ENCODE peak calls at places on chromosomes 1 and 21, in nine cellular contexts. One of them, this sample, is unnamed.

GRCh38 chr1:227378876-227379554 is 60.7 kb upstream of the CDC42BPA start:
- DNase-seq in colonic mucosa: no peak
- DNase-seq in H1: no peak
- DNase-seq in fibroblast of lung: peak; percentile 62
- DNase-seq in H9: no peak
- DNase-seq in astrocyte: peak; percentile 44
- DNase-seq in endothelial cell of umbilical vein: no peak
- DNase-seq in neuronal stem cell: no peak
- DNase-seq in mesenchymal stem cell: no peak
- DNase-seq in this sample: peak; percentile 63

GRCh38 chr1:117605164-117605810 is 561 bp upstream of the TENT5C start:
- DNase-seq in colonic mucosa: peak; percentile 65
- DNase-seq in H1: no peak
- DNase-seq in fibroblast of lung: peak; percentile 54
- DNase-seq in H9: no peak
- DNase-seq in astrocyte: peak; percentile 44
- DNase-seq in endothelial cell of umbilical vein: no peak
- DNase-seq in neuronal stem cell: no peak
- DNase-seq in mesenchymal stem cell: no peak
- DNase-seq in this sample: no peak

GRCh38 chr1:228236744-228237143 is 28.9 kb downstream of the OBSCN start:
- DNase-seq in colonic mucosa: peak; percentile 60
- DNase-seq in H1: no peak
- DNase-seq in fibroblast of lung: peak; percentile 21
- DNase-seq in H9: peak; percentile 71
- DNase-seq in astrocyte: peak; percentile 10
- DNase-seq in endothelial cell of umbilical vein: peak; percentile 62
- DNase-seq in neuronal stem cell: peak; percentile 15
- DNase-seq in mesenchymal stem cell: peak; percentile 25
- DNase-seq in this sample: peak; percentile 22

GRCh38 chr1:39981957-39982356 is 27.0 kb downstream of the MFSD2A start:
- DNase-seq in colonic mucosa: peak; percentile 27
- DNase-seq in H1: peak; percentile 34
- DNase-seq in fibroblast of lung: peak; percentile 95
- DNase-seq in H9: peak; percentile 39
- DNase-seq in astrocyte: peak; percentile 92
- DNase-seq in endothelial cell of umbilical vein: no peak
- DNase-seq in neuronal stem cell: no peak
- DNase-seq in mesenchymal stem cell: peak; percentile 70
- DNase-seq in this sample: peak; percentile 96

GRCh38 chr1:199857103-199857502 is 170.4 kb upstream of the NR5A2 start:
- DNase-seq in colonic mucosa: no peak
- DNase-seq in H1: no peak
- DNase-seq in fibroblast of lung: peak; percentile 16
- DNase-seq in H9: no peak
- DNase-seq in astrocyte: peak; percentile 7
- DNase-seq in endothelial cell of umbilical vein: no peak
- DNase-seq in neuronal stem cell: no peak
- DNase-seq in mesenchymal stem cell: peak; percentile 50
- DNase-seq in this sample: no peak

GRCh38 chr1:36134805-36135339 is 9.8 kb upstream of the COL8A2 start:
- DNase-seq in colonic mucosa: peak; percentile 58
- DNase-seq in H1: no peak
- DNase-seq in fibroblast of lung: peak; percentile 65
- DNase-seq in H9: peak; percentile 83
- DNase-seq in astrocyte: peak; percentile 47
- DNase-seq in endothelial cell of umbilical vein: peak; percentile 54
- DNase-seq in neuronal stem cell: peak; percentile 65
- DNase-seq in mesenchymal stem cell: peak; percentile 61
- DNase-seq in this sample: peak; percentile 91

GRCh38 chr1:93585059-93585966 is 96.3 kb downstream of the BCAR3 start:
- DNase-seq in colonic mucosa: peak; percentile 98
- DNase-seq in H1: no peak
- DNase-seq in fibroblast of lung: peak; percentile 50
- DNase-seq in H9: no peak
- DNase-seq in astrocyte: no peak
- DNase-seq in endothelial cell of umbilical vein: no peak
- DNase-seq in neuronal stem cell: no peak
- DNase-seq in mesenchymal stem cell: no peak
- DNase-seq in this sample: peak; percentile 82

GRCh38 chr1:62424412-62424811 is 12.4 kb upstream of the USP1 start:
- DNase-seq in colonic mucosa: no peak
- DNase-seq in H1: no peak
- DNase-seq in fibroblast of lung: no peak
- DNase-seq in H9: no peak
- DNase-seq in astrocyte: peak; percentile 18
- DNase-seq in endothelial cell of umbilical vein: no peak
- DNase-seq in neuronal stem cell: no peak
- DNase-seq in mesenchymal stem cell: no peak
- DNase-seq in this sample: no peak

GRCh38 chr1:150572918-150573647 is 6.3 kb downstream of the MCL1 start:
- DNase-seq in colonic mucosa: no peak
- DNase-seq in H1: no peak
- DNase-seq in fibroblast of lung: no peak
- DNase-seq in H9: peak; percentile 41
- DNase-seq in astrocyte: no peak
- DNase-seq in endothelial cell of umbilical vein: no peak
- DNase-seq in neuronal stem cell: no peak
- DNase-seq in mesenchymal stem cell: peak; percentile 86
- DNase-seq in this sample: no peak

GRCh38 chr1:111369645-111370044 is 57.9 kb downstream of the OVGP1 start:
- DNase-seq in colonic mucosa: no peak
- DNase-seq in H1: no peak
- DNase-seq in fibroblast of lung: no peak
- DNase-seq in H9: no peak
- DNase-seq in astrocyte: no peak
- DNase-seq in endothelial cell of umbilical vein: peak; percentile 68
- DNase-seq in neuronal stem cell: no peak
- DNase-seq in mesenchymal stem cell: no peak
- DNase-seq in this sample: no peak

GRCh38 chr1:201709564-201710295 is 119.2 kb upstream of the IPO9 start:
- DNase-seq in colonic mucosa: peak; percentile 78
- DNase-seq in H1: peak; percentile 50
- DNase-seq in fibroblast of lung: peak; percentile 77
- DNase-seq in H9: peak; percentile 84
- DNase-seq in astrocyte: peak; percentile 69
- DNase-seq in endothelial cell of umbilical vein: peak; percentile 67
- DNase-seq in neuronal stem cell: no peak
- DNase-seq in mesenchymal stem cell: peak; percentile 73
- DNase-seq in this sample: peak; percentile 35

GRCh38 chr1:56819393-56819899 is at the start of gene FYB2:
- DNase-seq in colonic mucosa: peak; percentile 45
- DNase-seq in H1: no peak
- DNase-seq in fibroblast of lung: no peak
- DNase-seq in H9: peak; percentile 89
- DNase-seq in astrocyte: no peak
- DNase-seq in endothelial cell of umbilical vein: no peak
- DNase-seq in neuronal stem cell: no peak
- DNase-seq in mesenchymal stem cell: peak; percentile 29
- DNase-seq in this sample: no peak

GRCh38 chr1:203695116-203695515 is 68.5 kb downstream of the ATP2B4 start:
- DNase-seq in colonic mucosa: no peak
- DNase-seq in H1: no peak
- DNase-seq in fibroblast of lung: no peak
- DNase-seq in H9: no peak
- DNase-seq in astrocyte: no peak
- DNase-seq in endothelial cell of umbilical vein: no peak
- DNase-seq in neuronal stem cell: no peak
- DNase-seq in mesenchymal stem cell: no peak
- DNase-seq in this sample: no peak

GRCh38 chr1:203690730-203691129 is 64.1 kb downstream of the ATP2B4 start:
- DNase-seq in colonic mucosa: no peak
- DNase-seq in H1: no peak
- DNase-seq in fibroblast of lung: no peak
- DNase-seq in H9: peak; percentile 47
- DNase-seq in astrocyte: no peak
- DNase-seq in endothelial cell of umbilical vein: no peak
- DNase-seq in neuronal stem cell: no peak
- DNase-seq in mesenchymal stem cell: no peak
- DNase-seq in this sample: peak; percentile 22

GRCh38 chr1:203696673-203697072 is 68.3 kb upstream of the LAX1 start:
- DNase-seq in colonic mucosa: no peak
- DNase-seq in H1: no peak
- DNase-seq in fibroblast of lung: no peak
- DNase-seq in H9: no peak
- DNase-seq in astrocyte: no peak
- DNase-seq in endothelial cell of umbilical vein: no peak
- DNase-seq in neuronal stem cell: no peak
- DNase-seq in mesenchymal stem cell: no peak
- DNase-seq in this sample: no peak

GRCh38 chr1:203692565-203693470 is 66.2 kb downstream of the ATP2B4 start:
- DNase-seq in colonic mucosa: peak; percentile 80
- DNase-seq in H1: no peak
- DNase-seq in fibroblast of lung: peak; percentile 96
- DNase-seq in H9: no peak
- DNase-seq in astrocyte: peak; percentile 96
- DNase-seq in endothelial cell of umbilical vein: peak; percentile 88
- DNase-seq in neuronal stem cell: no peak
- DNase-seq in mesenchymal stem cell: peak; percentile 98
- DNase-seq in this sample: peak; percentile 97

GRCh38 chr1:203691454-203691853 is 64.8 kb downstream of the ATP2B4 start:
- DNase-seq in colonic mucosa: no peak
- DNase-seq in H1: no peak
- DNase-seq in fibroblast of lung: no peak
- DNase-seq in H9: no peak
- DNase-seq in astrocyte: no peak
- DNase-seq in endothelial cell of umbilical vein: no peak
- DNase-seq in neuronal stem cell: no peak
- DNase-seq in mesenchymal stem cell: no peak
- DNase-seq in this sample: no peak
- H3K27me3 ChIP-seq in colonic mucosa: no peaks in the 10 kb centered on the region
- H3K27me3 ChIP-seq in H1: no peaks in the 10 kb centered on the region
- H3K27me3 ChIP-seq in fibroblast of lung: no peaks in the 10 kb centered on the region
- H3K27me3 ChIP-seq in H9: no peaks in the 10 kb centered on the region
- H3K27me3 ChIP-seq in astrocyte: no peaks in the 10 kb centered on the region
- H3K27me3 ChIP-seq in endothelial cell of umbilical vein: no peaks in the 10 kb centered on the region
- H3K27me3 ChIP-seq in neuronal stem cell: no peaks in the 10 kb centered on the region
- H3K27me3 ChIP-seq in mesenchymal stem cell: no peaks in the 10 kb centered on the region
- H3K27me3 ChIP-seq in this sample: no peaks in the 10 kb centered on the region

DNA sequence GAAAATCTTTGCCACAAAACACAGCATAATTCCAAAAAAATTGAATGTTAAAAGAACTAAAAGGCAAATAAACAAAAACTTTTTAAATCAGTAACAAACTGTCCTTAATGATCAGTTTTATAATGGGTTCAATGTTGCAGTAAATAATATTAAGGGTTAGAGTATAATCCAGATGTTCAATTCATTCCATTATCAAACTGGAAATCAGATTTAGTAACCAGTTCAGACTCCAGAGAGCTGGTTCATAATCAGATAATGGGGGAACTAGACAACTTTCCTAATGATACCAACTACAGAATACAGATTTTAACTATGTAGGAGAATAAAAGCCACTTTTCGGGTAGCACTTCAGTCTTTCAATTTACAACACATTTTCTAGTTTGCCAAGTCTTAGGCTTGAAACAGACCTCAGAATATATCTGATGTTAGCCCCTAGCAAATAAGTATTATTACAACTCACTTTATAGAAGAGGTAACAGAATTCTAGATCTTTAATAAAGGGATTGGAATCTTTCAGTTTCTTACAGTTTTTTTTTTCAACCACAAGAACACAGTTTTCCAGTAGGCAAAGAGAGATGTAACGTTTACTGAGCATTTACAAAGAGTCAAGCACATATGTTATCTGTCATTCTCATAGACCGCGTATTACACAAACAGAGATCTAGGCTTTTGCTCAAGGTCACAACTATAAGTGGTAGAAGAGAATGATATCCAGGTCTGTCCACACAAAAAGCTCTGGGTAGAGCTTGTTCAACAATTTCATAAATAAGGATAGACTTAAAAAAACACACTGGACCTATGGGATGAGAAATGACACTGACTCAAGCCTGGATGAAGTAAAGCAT is 1.9 kb upstream of the DCAF6 start:
- DNase-seq in colonic mucosa: no peak
- DNase-seq in H1: no peak
- DNase-seq in fibroblast of lung: peak; percentile 51
- DNase-seq in H9: no peak
- DNase-seq in astrocyte: peak; percentile 41
- DNase-seq in endothelial cell of umbilical vein: peak; percentile 4
- DNase-seq in neuronal stem cell: peak; percentile 4
- DNase-seq in mesenchymal stem cell: peak; percentile 73
- DNase-seq in this sample: no peak
- H3K9ac ChIP-seq in colonic mucosa: peak overlapping the region; percentile 70
- H3K9ac ChIP-seq in H1: no peak overlapping the region
- H3K9ac ChIP-seq in fibroblast of lung: peak overlapping the region; percentile 85
- H3K9ac ChIP-seq in H9: peak overlapping the region; percentile 75
- H3K9ac ChIP-seq in astrocyte: peak overlapping the region; percentile 99
- H3K9ac ChIP-seq in endothelial cell of umbilical vein: peak overlapping the region; percentile 85
- H3K9ac ChIP-seq in neuronal stem cell: no peak overlapping the region
- H3K9ac ChIP-seq in mesenchymal stem cell: peak overlapping the region; percentile 96
- H3K9ac ChIP-seq in this sample: peak overlapping the region; percentile 94

DNA sequence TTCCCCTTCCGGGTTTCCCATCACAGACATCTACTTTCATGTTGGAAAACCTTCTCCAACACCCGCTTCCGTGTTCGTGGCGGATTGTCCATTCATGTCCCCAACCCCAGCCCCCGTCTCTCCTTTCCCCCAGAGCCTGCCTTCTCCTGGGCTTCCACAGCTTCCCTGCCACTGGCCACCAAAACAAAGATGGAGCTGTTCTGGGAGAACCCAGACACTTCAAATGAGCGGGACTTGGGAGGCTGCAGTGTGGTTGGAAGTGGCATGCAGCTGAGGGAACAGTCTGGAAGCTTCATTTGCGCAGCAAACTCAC is 2.8 kb downstream of the EFHD2 start:
- DNase-seq in colonic mucosa: peak; percentile 56
- DNase-seq in H1: no peak
- DNase-seq in fibroblast of lung: no peak
- DNase-seq in H9: no peak
- DNase-seq in astrocyte: no peak
- DNase-seq in endothelial cell of umbilical vein: no peak
- DNase-seq in neuronal stem cell: no peak
- DNase-seq in mesenchymal stem cell: no peak
- DNase-seq in this sample: no peak
- H3K27ac ChIP-seq in colonic mucosa: peak overlapping the region; percentile 76
- H3K27ac ChIP-seq in H1: no peak overlapping the region
- H3K27ac ChIP-seq in fibroblast of lung: no peak overlapping the region
- H3K27ac ChIP-seq in H9: no peak overlapping the region
- H3K27ac ChIP-seq in astrocyte: no peak overlapping the region
- H3K27ac ChIP-seq in endothelial cell of umbilical vein: peak overlapping the region; percentile 40
- H3K27ac ChIP-seq in neuronal stem cell: no peak overlapping the region
- H3K27ac ChIP-seq in mesenchymal stem cell: no peak overlapping the region
- H3K27ac ChIP-seq in this sample: no peak overlapping the region

GRCh38 chr21:42003051-42003461 is 7.1 kb downstream of the ZBTB21 start:
- DNase-seq in colonic mucosa: no peak
- DNase-seq in H1: no peak
- DNase-seq in fibroblast of lung: peak; percentile 73
- DNase-seq in H9: no peak
- DNase-seq in astrocyte: peak; percentile 71
- DNase-seq in endothelial cell of umbilical vein: no peak
- DNase-seq in neuronal stem cell: no peak
- DNase-seq in mesenchymal stem cell: peak; percentile 50
- DNase-seq in this sample: peak; percentile 30
- H3K27me3 ChIP-seq in colonic mucosa: no peaks in the 10 kb centered on the region
- H3K27me3 ChIP-seq in H1: no peaks in the 10 kb centered on the region
- H3K27me3 ChIP-seq in fibroblast of lung: no peaks in the 10 kb centered on the region
- H3K27me3 ChIP-seq in H9: no peaks in the 10 kb centered on the region
- H3K27me3 ChIP-seq in astrocyte: no peaks in the 10 kb centered on the region
- H3K27me3 ChIP-seq in endothelial cell of umbilical vein: no peaks in the 10 kb centered on the region
- H3K27me3 ChIP-seq in neuronal stem cell: no peaks in the 10 kb centered on the region
- H3K27me3 ChIP-seq in mesenchymal stem cell: no peaks in the 10 kb centered on the region
- H3K27me3 ChIP-seq in this sample: no peaks in the 10 kb centered on the region

This sample was measured in mammary epithelial cell.